ENCODE peak calls at places on chromosomes 4 and X, in four cellular contexts. B, O, P and U are unnamed samples.
A peak's percentile ranks its signal among the peaks of the same experiment; 100 is the strongest.

GRCh38 chr4:7434766-7435150 is at the start of gene PSAPL1:
- DNase-seq in B (peak; percentile 40), O (no peak), P (peak; percentile 86), U (peak; percentile 9)

GRCh38 chr4:174538123-174538875 is 16.0 kb upstream of the HPGD start:
- DNase-seq in B (no peak), O (no peak), P (no peak), U (no peak)

GRCh38 chr4:38785901-38786402 is 3.2 kb upstream of the TLR10 start:
- DNase-seq in B (no peak), O (peak; percentile 63), P (peak; percentile 66), U (no peak)

GRCh38 chrX:153933751-153934472 is 925 bp downstream of the NAA10 start:
- DNase-seq in B (no peak), O (no peak), P (no peak), U (peak; percentile 41)

GRCh38 chr4:35125995-35126712 is 1118.2 kb downstream of the ARAP2 start:
- DNase-seq in B (no peak), O (no peak), P (no peak), U (no peak)

GRCh38 chr4:74675673-74676279 is 118.5 kb downstream of the BTC start:
- DNase-seq in B (peak; percentile 58), O (no peak), P (no peak), U (peak; percentile 33)

GRCh38 chr4:121150003-121150402 is 14.1 kb downstream of the TNIP3 start:
- DNase-seq in B (no peak), O (no peak), P (no peak), U (peak; percentile 76)

GRCh38 chr4:102439835-102440234 is 61.3 kb upstream of the NFKB1 start:
- DNase-seq in B (no peak), O (no peak), P (no peak), U (peak; percentile 64)

GRCh38 chrX:18895157-18895952 is 88.6 kb downstream of the PHKA2 start:
- DNase-seq in B (no peak), O (peak; percentile 90), P (peak; percentile 66), U (no peak)

GRCh38 chr4:40193018-40193571 is 3.7 kb upstream of the RHOH start:
- DNase-seq in B (no peak), O (no peak), P (no peak), U (no peak)

GRCh38 chr4:113502476-113502875 is 259.1 kb downstream of the CAMK2D start:
- DNase-seq in B (no peak), O (no peak), P (no peak), U (no peak)

GRCh38 chr4:1508161-1509160 is 102.2 kb upstream of the NKX1-1 start:
- DNase-seq in B (no peak), O (peak; percentile 56), P (peak; percentile 59), U (no peak)

GRCh38 chr4:28639747-28640146 is 1779.1 kb downstream of the STIM2 start:
- DNase-seq in B (no peak), O (no peak), P (no peak), U (no peak)

GRCh38 chr4:12701384-12701783 is 782.8 kb downstream of the RAB28 start:
- DNase-seq in B (no peak), O (no peak), P (no peak), U (no peak)

GRCh38 chrX:153773741-153774575 is 6.9 kb upstream of the SRPK3 start:
- DNase-seq in B (no peak), O (no peak), P (peak; percentile 57), U (no peak)

GRCh38 chrX:142680038-142680437 is 345.7 kb upstream of the SPANXN4 start:
- DNase-seq in B (no peak), O (no peak), P (no peak), U (no peak)

GRCh38 chr4:183096276-183096965 is 2.6 kb upstream of the WWC2 start:
- DNase-seq in B (no peak), O (no peak), P (no peak), U (no peak)

GRCh38 chr4:172344266-172344772 is 531.1 kb downstream of the GALNTL6 start:
- DNase-seq in B (no peak), O (no peak), P (no peak), U (no peak)

GRCh38 chr4:3805026-3805425 is 38.8 kb downstream of the ADRA2C start:
- DNase-seq in B (no peak), O (no peak), P (no peak), U (no peak)

GRCh38 chr4:6262176-6262575 is 7.5 kb upstream of the WFS1 start:
- DNase-seq in B (no peak), O (no peak), P (no peak), U (no peak)

GRCh38 chr4:112426416-112426815 is 89.6 kb downstream of the NEUROG2 start:
- DNase-seq in B (no peak), O (no peak), P (no peak), U (no peak)

GRCh38 chrX:38657562-38657961 is 96.2 kb downstream of the TSPAN7 start:
- DNase-seq in B (no peak), O (no peak), P (no peak), U (no peak)

GRCh38 chr4:11418610-11419009 is 10.1 kb downstream of the HS3ST1 start:
- DNase-seq in B (no peak), O (no peak), P (no peak), U (no peak)

GRCh38 chr4:116880625-116881024 is 204.8 kb downstream of the TRAM1L1 start:
- DNase-seq in B (no peak), O (no peak), P (no peak), U (no peak)
- H3K9me3 ChIP-seq in B (no peaks in the 10 kb centered on the region), O (no peaks in the 10 kb centered on the region), P (no peaks in the 10 kb centered on the region), U (no peaks in the 10 kb centered on the region)

DNA sequence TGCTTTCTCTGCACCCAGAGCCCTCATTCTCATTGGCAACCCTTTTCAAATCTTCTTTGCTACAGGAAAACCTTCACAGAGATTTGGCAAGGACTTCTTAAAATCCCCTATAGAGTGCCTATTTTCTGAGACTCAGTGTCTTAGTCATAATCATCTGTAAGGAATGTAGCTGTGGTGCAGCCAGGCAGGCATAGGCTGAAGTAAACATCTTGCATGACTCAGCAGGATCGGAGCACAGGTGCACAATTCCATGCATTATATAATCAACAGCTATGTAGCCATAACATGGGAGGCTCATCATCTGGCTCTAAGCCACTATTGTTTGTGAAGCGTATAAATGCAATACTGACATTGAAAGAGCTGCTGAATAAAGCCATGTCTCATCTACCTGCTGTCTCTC is 368.8 kb downstream of the MAGEE1 start:
- DNase-seq in B (no peak), O (no peak), P (no peak), U (no peak)
- H3K9me3 ChIP-seq in B (no peaks in the 10 kb centered on the region), O (no peaks in the 10 kb centered on the region), P (no peaks in the 10 kb centered on the region), U (peaks cover 3% of the 10 kb centered on the region)

DNA sequence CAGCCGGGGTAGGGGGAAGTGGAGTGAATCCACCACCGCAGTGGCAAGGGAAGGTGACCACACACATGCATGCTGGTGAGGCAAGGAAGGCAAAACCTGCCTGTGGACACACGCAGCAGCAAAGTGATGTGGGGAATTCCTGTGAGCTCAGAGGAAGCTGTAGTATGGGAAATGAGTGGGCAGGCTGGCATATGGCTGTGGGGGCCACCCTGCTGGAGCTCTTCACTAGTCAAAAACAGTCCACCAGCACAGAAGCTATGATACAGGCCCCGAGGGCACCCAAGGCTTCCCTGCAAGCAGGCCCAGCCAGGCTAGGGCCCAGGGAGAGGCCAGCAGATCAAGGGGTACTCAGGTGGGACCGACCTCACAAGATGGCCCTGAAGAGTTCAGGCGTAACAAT is 239.1 kb downstream of the CHM start:
- DNase-seq in B (no peak), O (no peak), P (no peak), U (no peak)
- H3K9me3 ChIP-seq in B (no peaks in the 10 kb centered on the region), O (peaks cover 14% of the 10 kb centered on the region), P (no peaks in the 10 kb centered on the region), U (no peaks in the 10 kb centered on the region)

GRCh38 chr4:110613710-110614109 is 9.2 kb downstream of the PITX2 start:
- DNase-seq in B (no peak), O (no peak), P (no peak), U (no peak)

GRCh38 chr4:110615366-110616161 is 7.3 kb downstream of the PITX2 start:
- DNase-seq in B (no peak), O (no peak), P (no peak), U (no peak)

GRCh38 chr4:110614981-110615365 is 7.9 kb downstream of the PITX2 start:
- DNase-seq in B (no peak), O (no peak), P (no peak), U (no peak)

GRCh38 chr4:110612631-110613269 is 10.1 kb downstream of the PITX2 start:
- DNase-seq in B (no peak), O (no peak), P (no peak), U (no peak)

GRCh38 chr4:110614173-110614948 is 8.5 kb downstream of the PITX2 start:
- DNase-seq in B (no peak), O (no peak), P (no peak), U (no peak)
- H3K9me3 ChIP-seq in B (no peaks in the 10 kb centered on the region), O (no peaks in the 10 kb centered on the region), P (no peaks in the 10 kb centered on the region), U (peaks cover 15% of the 10 kb centered on the region)

GRCh38 chrX:103100484-103100883 is 7.5 kb upstream of the NXF3 start:
- DNase-seq in B (no peak), O (no peak), P (no peak), U (no peak)

GRCh38 chrX:103098488-103098887 is 5.5 kb upstream of the NXF3 start:
- DNase-seq in B (no peak), O (no peak), P (no peak), U (no peak)

GRCh38 chrX:103101280-103102042 is 8.5 kb upstream of the NXF3 start:
- DNase-seq in B (no peak), O (no peak), P (no peak), U (no peak)

DNA sequence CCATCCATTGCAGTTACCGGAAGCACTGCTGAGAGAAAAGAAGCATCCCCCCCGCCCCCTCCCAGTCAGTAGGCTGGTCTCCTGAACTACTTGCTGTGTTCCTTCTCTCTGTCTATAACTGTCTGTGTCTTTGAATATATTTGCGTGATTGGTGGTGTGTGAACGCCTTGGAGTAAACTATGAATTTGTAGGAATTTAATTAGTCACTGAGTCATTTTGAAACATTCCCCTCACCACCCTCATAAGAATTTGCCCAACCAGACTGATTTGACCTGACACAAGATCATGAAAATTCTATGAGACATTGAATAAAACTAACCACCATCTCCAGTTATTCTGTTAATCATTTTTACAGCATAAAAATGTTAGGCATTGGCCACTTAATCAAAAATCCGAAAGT is 6.8 kb upstream of the NXF3 start:
- DNase-seq in B (no peak), O (no peak), P (no peak), U (no peak)
- H3K9me3 ChIP-seq in B (no peaks in the 10 kb centered on the region), O (no peaks in the 10 kb centered on the region), P (no peaks in the 10 kb centered on the region), U (no peaks in the 10 kb centered on the region)

DNA sequence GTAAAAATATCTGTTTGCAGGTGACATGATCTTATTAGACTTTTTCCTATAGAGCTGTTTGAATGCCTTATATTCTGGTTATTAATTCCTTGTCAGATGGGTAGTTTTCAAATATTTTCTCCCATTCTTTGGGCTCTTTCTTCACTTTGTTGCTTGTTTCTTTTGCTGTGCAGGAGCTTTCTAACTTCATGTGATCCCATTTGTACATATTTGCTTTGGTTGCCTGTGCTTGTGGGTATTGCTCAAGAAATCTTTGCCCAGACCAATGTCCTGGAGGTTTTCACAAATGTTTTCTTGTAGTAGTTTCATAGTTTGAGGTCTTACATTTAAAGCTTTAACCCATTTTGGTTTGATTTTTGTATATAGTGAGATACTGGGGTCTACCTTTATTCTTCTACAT is 63.0 kb downstream of the MAGED1 start:
- DNase-seq in B (no peak), O (no peak), P (no peak), U (no peak)
- H3K9me3 ChIP-seq in B (no peaks in the 10 kb centered on the region), O (peaks cover 7% of the 10 kb centered on the region), P (no peaks in the 10 kb centered on the region), U (no peaks in the 10 kb centered on the region)